ENCODE peak calls at places on chromosomes 4 and X, in seven cellular contexts. G is transverse colon, J is tibial nerve, C is H1, L is A549, K is K562, D is sigmoid colon. E is an unnamed sample.

GRCh38 chr4:797066-797465 is 28.9 kb downstream of the CPLX1 start:
- DNase-seq in G (no peak), J (no peak), C (no peak), L (no peak), K (no peak), D (no peak), E (no peak)

GRCh38 chrX:102950908-102951866 is 14.1 kb downstream of the RAB40AL start:
- DNase-seq in G (peak; percentile 44), J (peak; percentile 63), C (peak; percentile 33), L (peak; percentile 11), K (peak; percentile 65), D (no peak), E (peak; percentile 56)

GRCh38 chr4:109631709-109632108 is 71.5 kb downstream of the CASP6 start:
- DNase-seq in G (no peak), J (no peak), C (no peak), L (peak; percentile 13), K (no peak), D (no peak), E (no peak)

GRCh38 chrX:80285131-80285773 is 135.0 kb upstream of the TENT5D start:
- DNase-seq in G (peak; percentile 13), J (no peak), C (peak; percentile 9), L (peak; percentile 0), K (peak; percentile 38), D (no peak), E (no peak)

GRCh38 chr4:161850631-161851030 is 313.2 kb downstream of the FSTL5 start:
- DNase-seq in G (no peak), J (no peak), C (no peak), L (no peak), K (no peak), D (no peak), E (no peak)

GRCh38 chrX:125203737-125204578 is 115.7 kb upstream of the TEX13C start:
- DNase-seq in G (no peak), J (no peak), C (no peak), L (no peak), K (peak; percentile 15), D (no peak), E (no peak)

GRCh38 chrX:132694331-132694823 is 205.5 kb upstream of the MBNL3 start:
- DNase-seq in G (no peak), J (no peak), C (no peak), L (no peak), K (no peak), D (no peak), E (no peak)

GRCh38 chr4:2817701-2818350 is 24.9 kb downstream of the SH3BP2 start:
- DNase-seq in G (peak; percentile 66), J (no peak), C (no peak), L (no peak), K (no peak), D (no peak), E (no peak)

GRCh38 chrX:41308884-41309655 is 24.9 kb upstream of the DDX3X start:
- DNase-seq in G (no peak), J (no peak), C (no peak), L (no peak), K (no peak), D (no peak), E (no peak)

GRCh38 chr4:80529021-80529420 is 193.5 kb downstream of the CFAP299 start:
- DNase-seq in G (no peak), J (no peak), C (no peak), L (no peak), K (no peak), D (no peak), E (no peak)

GRCh38 chr4:120043828-120044227 is 22.8 kb downstream of the MAD2L1 start:
- DNase-seq in G (no peak), J (no peak), C (no peak), L (no peak), K (no peak), D (no peak), E (no peak)

GRCh38 chrX:63889001-63889400 is 104.0 kb upstream of the ARHGEF9 start:
- DNase-seq in G (no peak), J (no peak), C (no peak), L (no peak), K (no peak), D (no peak), E (no peak)

GRCh38 chr4:74661427-74662171 is 132.7 kb downstream of the BTC start:
- DNase-seq in G (no peak), J (no peak), C (no peak), L (no peak), K (no peak), D (no peak), E (no peak)

GRCh38 chr4:6504900-6505496 is 32.6 kb upstream of the PPP2R2C start:
- DNase-seq in G (no peak), J (no peak), C (no peak), L (no peak), K (no peak), D (no peak), E (no peak)

GRCh38 chrX:55452825-55453124 is 848 bp downstream of the MAGEH1 start:
- DNase-seq in G (no peak), J (no peak), C (no peak), L (no peak), K (peak; percentile 1), D (no peak), E (no peak)

GRCh38 chrX:1086444-1087409 is 125.7 kb downstream of the CRLF2 start:
- DNase-seq in G (no peak), J (no peak), C (no peak), L (peak; percentile 76), K (no peak), D (no peak), E (no peak)

GRCh38 chr4:107951551-107951950 is 20.2 kb downstream of the CYP2U1 start:
- DNase-seq in G (no peak), J (no peak), C (no peak), L (no peak), K (no peak), D (no peak), E (no peak)

GRCh38 chrX:154384284-154384892 is 5.3 kb downstream of the EMD start:
- DNase-seq in G (no peak), J (no peak), C (no peak), L (no peak), K (peak; percentile 45), D (peak; percentile 64), E (no peak)

GRCh38 chr4:128979934-128980333 is 113.4 kb downstream of the SCLT1 start:
- DNase-seq in G (no peak), J (no peak), C (no peak), L (peak; percentile 3), K (peak; percentile 24), D (no peak), E (no peak)

GRCh38 chr4:149887091-149887490 is 71.4 kb upstream of the IQCM start:
- DNase-seq in G (no peak), J (no peak), C (no peak), L (no peak), K (no peak), D (no peak), E (no peak)

GRCh38 chr4:69995526-69996016 is at the start of gene STATH:
- DNase-seq in G (no peak), J (no peak), C (no peak), L (no peak), K (no peak), D (no peak), E (no peak)

GRCh38 chr4:69994782-69995181 is 984 bp upstream of the STATH start:
- DNase-seq in G (no peak), J (no peak), C (no peak), L (no peak), K (no peak), D (no peak), E (no peak)

GRCh38 chr4:70000713-70001112 is 4.9 kb downstream of the STATH start:
- DNase-seq in G (no peak), J (no peak), C (no peak), L (no peak), K (no peak), D (no peak), E (no peak)

DNA sequence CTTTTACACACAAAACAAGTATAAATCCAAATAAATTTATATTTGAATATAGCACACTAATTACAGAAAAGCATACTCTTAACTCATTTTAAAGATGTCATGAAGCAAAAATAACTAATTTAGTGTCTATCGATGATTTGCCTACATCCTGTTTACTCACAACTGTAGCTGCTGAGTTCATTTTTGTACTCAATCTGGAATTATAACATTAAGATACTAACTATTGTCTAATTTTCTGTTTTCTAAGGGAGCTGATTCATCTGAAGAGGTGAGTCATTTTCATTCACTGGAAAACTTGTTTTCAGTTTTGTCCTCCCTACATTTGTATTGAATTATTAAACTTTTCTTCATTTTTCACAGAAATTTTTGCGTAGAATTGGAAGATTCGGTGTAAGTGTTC is 3.7 kb downstream of the STATH start:
- DNase-seq in G (no peak), J (no peak), C (no peak), L (no peak), K (no peak), D (no peak), E (no peak)
- H3K4me3 ChIP-seq in G (no peak overlapping the region), J (no peak overlapping the region), C (no peak overlapping the region), L (no peak overlapping the region), K (no peak overlapping the region), D (no peak overlapping the region), E (no peak overlapping the region)

DNA sequence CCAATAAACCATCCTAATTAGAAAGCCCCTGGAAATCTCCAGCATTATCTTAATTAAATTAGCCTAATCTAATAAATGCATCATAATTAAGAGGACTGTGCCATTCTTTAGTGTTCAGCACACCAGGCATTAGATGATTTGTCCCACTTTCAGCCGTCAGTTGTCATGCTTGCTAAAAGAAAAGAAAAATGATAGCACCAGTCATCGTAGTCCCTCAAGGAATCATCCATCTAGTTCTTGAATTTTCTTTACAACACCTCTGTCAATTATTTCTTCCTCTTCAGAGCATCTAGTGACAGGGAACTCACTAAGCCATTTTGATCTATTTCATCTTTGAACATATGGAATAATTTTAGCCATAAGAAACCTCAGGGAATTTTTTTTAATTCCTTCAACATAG is 156.0 kb downstream of the PALLD start:
- DNase-seq in G (no peak), J (no peak), C (no peak), L (no peak), K (no peak), D (no peak), E (no peak)
- TF ChIP-seq EP300 in G (no peak), J (no peak), C (no peak), L (no peak), K (no peak), D (no peak), E (no peak)

GRCh38 chr4:133565379-133565778 is 416.3 kb downstream of the PCDH10 start:
- DNase-seq in G (no peak), J (no peak), C (no peak), L (no peak), K (no peak), D (no peak), E (no peak)
- H3K4me3 ChIP-seq in G (no peak overlapping the region), J (no peak overlapping the region), C (no peak overlapping the region), L (no peak overlapping the region), K (no peak overlapping the region), D (no peak overlapping the region), E (no peak overlapping the region)

GRCh38 chr4:185394568-185395254 is 1.0 kb downstream of the LRP2BP start:
- DNase-seq in G (no peak), J (no peak), C (no peak), L (no peak), K (peak; percentile 59), D (no peak), E (no peak)

GRCh38 chr4:185396724-185397402 is at the start of gene ANKRD37:
- DNase-seq in G (peak; percentile 62), J (no peak), C (no peak), L (no peak), K (no peak), D (no peak), E (peak; percentile 69)

GRCh38 chr4:185395255-185395955 is at the start of gene LRP2BP:
- DNase-seq in G (no peak), J (no peak), C (no peak), L (no peak), K (no peak), D (no peak), E (no peak)

GRCh38 chr4:185398618-185399017 is 2.0 kb downstream of the ANKRD37 start:
- DNase-seq in G (no peak), J (no peak), C (no peak), L (no peak), K (no peak), D (no peak), E (no peak)

GRCh38 chr4:185395956-185396723 is 416 bp upstream of the LRP2BP start:
- DNase-seq in G (peak; percentile 98), J (peak; percentile 91), C (peak; percentile 86), L (peak; percentile 84), K (peak; percentile 98), D (peak; percentile 99), E (peak; percentile 98)
- TF ChIP-seq EP300 in G (no peak), J (peak; percentile 98), C (peak; percentile 20), L (no peak), K (no peak), D (no peak), E (peak; percentile 65)

E was measured in stomach.